ENCODE peak calls at places on chromosomes 13 and 19, in seven cellular contexts. Y is sigmoid colon, U is myocyte, Z is left cardiac atrium, W is Calu3, R is endothelial cell, N is colonic mucosa. T is an unnamed sample.

GRCh38 chr13:24270639-24271131 is 38.7 kb upstream of the C1QTNF9 start:
- DNase-seq in W (peak), U (peak), R (no peak), Y (peak), N (peak), Z (peak), T (no peak)

GRCh38 chr13:34153428-34154180 is 335.7 kb downstream of the RFC3 start:
- DNase-seq in U (no peak), W (peak), Y (no peak), Z (peak), R (no peak), N (no peak), T (no peak)

GRCh38 chr13:44759222-44759721 is 183.1 kb upstream of the TSC22D1 start:
- DNase-seq in Y (no peak), R (no peak), W (no peak), Z (no peak), U (peak), N (peak), T (no peak)

GRCh38 chr19:34837262-34837661 is 64.2 kb upstream of the ZNF599 start:
- DNase-seq in Z (peak), U (no peak), R (peak), N (peak), Y (no peak), W (no peak), T (no peak)

GRCh38 chr19:30739394-30739793 is 367.2 kb downstream of the ZNF536 start:
- DNase-seq in Y (no peak), N (no peak), R (no peak), W (no peak), Z (no peak), U (no peak), T (no peak)

GRCh38 chr13:44184740-44185139 is 188.9 kb upstream of the SERP2 start:
- DNase-seq in W (no peak), U (no peak), N (no peak), Y (no peak), R (no peak), Z (no peak), T (no peak)

GRCh38 chr13:108621421-108621820 is 8.0 kb upstream of the MYO16 start:
- DNase-seq in N (no peak), Z (no peak), U (no peak), W (no peak), R (no peak), Y (no peak), T (no peak)

GRCh38 chr19:51259348-51260245 is 8.7 kb downstream of the SIGLECL1 start:
- DNase-seq in W (peak), Y (no peak), Z (no peak), U (peak), N (peak), R (peak), T (no peak)

GRCh38 chr19:3071764-3072163 is 9.5 kb upstream of the TLE5 start:
- DNase-seq in U (peak), W (no peak), Y (no peak), Z (no peak), N (no peak), R (no peak), T (peak)

GRCh38 chr13:113912596-113912995 is 48.7 kb upstream of the GAS6 start:
- DNase-seq in R (no peak), W (no peak), U (peak), Y (no peak), N (no peak), Z (no peak), T (no peak)